ENCODE peak calls at places on chromosomes 7 and 10, in six cellular contexts. One of them, this sample, is unnamed.

GRCh38 chr7:36285276-36285675 is 104.4 kb upstream of the ANLN start:
- DNase-seq in stimulated activated CD4-positive, alpha-beta T cell treated with anti-CD3 and anti-CD28 coated beads, Interleukin-1b, Interleukin-23, amount 100 ng/mL, for 1 hour: no peak
- DNase-seq in mesendoderm: no peak
- DNase-seq in renal cortical epithelial cell: peak; percentile 38
- DNase-seq in activated T-cell treated with anti-CD3 and anti-CD28 coated beads for 48 hours: no peak
- DNase-seq in brain microvascular endothelial cell: no peak
- DNase-seq in this sample: no peak

GRCh38 chr10:17590969-17591645 is 26.1 kb downstream of the HACD1 start:
- DNase-seq in stimulated activated CD4-positive, alpha-beta T cell treated with anti-CD3 and anti-CD28 coated beads, Interleukin-1b, Interleukin-23, amount 100 ng/mL, for 1 hour: no peak
- DNase-seq in mesendoderm: no peak
- DNase-seq in renal cortical epithelial cell: no peak
- DNase-seq in activated T-cell treated with anti-CD3 and anti-CD28 coated beads for 48 hours: no peak
- DNase-seq in brain microvascular endothelial cell: no peak
- DNase-seq in this sample: no peak

GRCh38 chr10:79123547-79123963 is 54.8 kb downstream of the ZMIZ1 start:
- DNase-seq in stimulated activated CD4-positive, alpha-beta T cell treated with anti-CD3 and anti-CD28 coated beads, Interleukin-1b, Interleukin-23, amount 100 ng/mL, for 1 hour: no peak
- DNase-seq in mesendoderm: no peak
- DNase-seq in renal cortical epithelial cell: no peak
- DNase-seq in activated T-cell treated with anti-CD3 and anti-CD28 coated beads for 48 hours: no peak
- DNase-seq in brain microvascular endothelial cell: no peak
- DNase-seq in this sample: no peak

GRCh38 chr7:151819826-151820225 is 57.1 kb downstream of the PRKAG2 start:
- DNase-seq in stimulated activated CD4-positive, alpha-beta T cell treated with anti-CD3 and anti-CD28 coated beads, Interleukin-1b, Interleukin-23, amount 100 ng/mL, for 1 hour: no peak
- DNase-seq in mesendoderm: no peak
- DNase-seq in renal cortical epithelial cell: no peak
- DNase-seq in activated T-cell treated with anti-CD3 and anti-CD28 coated beads for 48 hours: no peak
- DNase-seq in brain microvascular endothelial cell: no peak
- DNase-seq in this sample: no peak

GRCh38 chr10:28769147-28769604 is 91.9 kb downstream of the BAMBI start:
- DNase-seq in stimulated activated CD4-positive, alpha-beta T cell treated with anti-CD3 and anti-CD28 coated beads, Interleukin-1b, Interleukin-23, amount 100 ng/mL, for 1 hour: no peak
- DNase-seq in mesendoderm: no peak
- DNase-seq in renal cortical epithelial cell: peak; percentile 89
- DNase-seq in activated T-cell treated with anti-CD3 and anti-CD28 coated beads for 48 hours: no peak
- DNase-seq in brain microvascular endothelial cell: no peak
- DNase-seq in this sample: no peak

GRCh38 chr10:109886037-109886787 is 37.1 kb downstream of the XPNPEP1 start:
- DNase-seq in stimulated activated CD4-positive, alpha-beta T cell treated with anti-CD3 and anti-CD28 coated beads, Interleukin-1b, Interleukin-23, amount 100 ng/mL, for 1 hour: no peak
- DNase-seq in mesendoderm: no peak
- DNase-seq in renal cortical epithelial cell: no peak
- DNase-seq in activated T-cell treated with anti-CD3 and anti-CD28 coated beads for 48 hours: no peak
- DNase-seq in brain microvascular endothelial cell: no peak
- DNase-seq in this sample: no peak

GRCh38 chr7:17132726-17133125 is 165.7 kb upstream of the AHR start:
- DNase-seq in stimulated activated CD4-positive, alpha-beta T cell treated with anti-CD3 and anti-CD28 coated beads, Interleukin-1b, Interleukin-23, amount 100 ng/mL, for 1 hour: no peak
- DNase-seq in mesendoderm: no peak
- DNase-seq in renal cortical epithelial cell: no peak
- DNase-seq in activated T-cell treated with anti-CD3 and anti-CD28 coated beads for 48 hours: no peak
- DNase-seq in brain microvascular endothelial cell: no peak
- DNase-seq in this sample: no peak

GRCh38 chr10:118238573-118239240 is 103.4 kb downstream of the FAM204A start:
- DNase-seq in stimulated activated CD4-positive, alpha-beta T cell treated with anti-CD3 and anti-CD28 coated beads, Interleukin-1b, Interleukin-23, amount 100 ng/mL, for 1 hour: no peak
- DNase-seq in mesendoderm: no peak
- DNase-seq in renal cortical epithelial cell: peak; percentile 17
- DNase-seq in activated T-cell treated with anti-CD3 and anti-CD28 coated beads for 48 hours: no peak
- DNase-seq in brain microvascular endothelial cell: peak; percentile 12
- DNase-seq in this sample: no peak

GRCh38 chr10:102701272-102701671 is 12.9 kb downstream of the ARL3 start:
- DNase-seq in stimulated activated CD4-positive, alpha-beta T cell treated with anti-CD3 and anti-CD28 coated beads, Interleukin-1b, Interleukin-23, amount 100 ng/mL, for 1 hour: no peak
- DNase-seq in mesendoderm: no peak
- DNase-seq in renal cortical epithelial cell: no peak
- DNase-seq in activated T-cell treated with anti-CD3 and anti-CD28 coated beads for 48 hours: no peak
- DNase-seq in brain microvascular endothelial cell: no peak
- DNase-seq in this sample: no peak

This sample was measured in putamen.